ENCODE peak calls at places on chromosomes 11 and 22, in five cellular contexts. H is colonic mucosa, F is gastrocnemius medialis, L is HL-60, E is left ventricle myocardium inferior. N is an unnamed sample.

GRCh38 chr22:20483771-20484170 is 11.8 kb downstream of the KLHL22 start:
- DNase-seq in L (no peak), F (no peak), E (no peak), H (no peak), N (no peak)

GRCh38 chr11:23314162-23314561 is 453.9 kb upstream of the CCDC179 start:
- DNase-seq in H (no peak), L (no peak), F (no peak), E (no peak), N (peak; percentile 2)

GRCh38 chr11:45400594-45400993 is 114.5 kb upstream of the SYT13 start:
- DNase-seq in E (no peak), F (no peak), H (no peak), L (no peak), N (peak; percentile 89)

GRCh38 chr22:36568846-36569245 is 39.9 kb upstream of the EIF3D start:
- DNase-seq in H (no peak), L (no peak), E (no peak), F (no peak), N (no peak)

GRCh38 chr11:44936527-44936926 is 14.2 kb downstream of the TP53I11 start:
- DNase-seq in E (peak; percentile 81), L (peak; percentile 82), F (peak; percentile 39), H (peak; percentile 86), N (peak; percentile 86)

GRCh38 chr11:87628161-87628560 is 547.1 kb downstream of the RAB38 start:
- DNase-seq in F (no peak), E (no peak), L (no peak), H (no peak), N (no peak)

GRCh38 chr11:63667993-63668392 is 3.2 kb downstream of the ATL3 start:
- DNase-seq in E (no peak), L (no peak), F (no peak), H (no peak), N (peak; percentile 87)

GRCh38 chr11:131683131-131683530 is 312.7 kb downstream of the NTM start:
- DNase-seq in E (no peak), L (no peak), H (no peak), F (no peak), N (no peak)

GRCh38 chr22:22057617-22058378 is 75.2 kb upstream of the TOP3B start:
- DNase-seq in L (no peak), E (no peak), F (no peak), H (no peak), N (no peak)

GRCh38 chr11:86068138-86068861 is 584 bp downstream of the PICALM start:
- DNase-seq in F (peak; percentile 36), L (peak; percentile 46), H (peak; percentile 62), E (peak; percentile 31), N (peak; percentile 50)

GRCh38 chr11:118615282-118615979 is 8.0 kb downstream of the PHLDB1 start:
- DNase-seq in L (no peak), E (no peak), F (no peak), H (no peak), N (no peak)

GRCh38 chr11:75813622-75814039 is 1.4 kb upstream of the UVRAG start:
- DNase-seq in E (no peak), F (no peak), H (no peak), L (no peak), N (peak; percentile 90)

GRCh38 chr22:49203863-49204598 is 623.6 kb downstream of the BRD1 start:
- DNase-seq in H (no peak), E (no peak), L (no peak), F (no peak), N (no peak)

GRCh38 chr11:128496684-128497056 is 90.7 kb downstream of the ETS1 start:
- DNase-seq in F (peak; percentile 60), H (no peak), E (no peak), L (no peak), N (no peak)

GRCh38 chr11:10515418-10515817 is 25.6 kb downstream of the RNF141 start:
- DNase-seq in L (no peak), F (no peak), E (no peak), H (no peak), N (no peak)

GRCh38 chr11:3368199-3368598 is 10.7 kb downstream of the ZNF195 start:
- DNase-seq in H (no peak), E (no peak), F (no peak), L (no peak), N (no peak)

GRCh38 chr11:2196970-2197770 is 25.6 kb upstream of the TH start:
- DNase-seq in L (peak; percentile 74), E (peak; percentile 68), F (peak; percentile 13), H (peak; percentile 76), N (peak; percentile 70)

GRCh38 chr22:48588151-48588880 is 1239.4 kb downstream of the BRD1 start:
- DNase-seq in L (no peak), E (no peak), F (no peak), H (no peak), N (no peak)

GRCh38 chr11:36109850-36110606 is 166.2 kb downstream of the LDLRAD3 start:
- DNase-seq in E (no peak), F (no peak), H (no peak), L (no peak), N (peak; percentile 74)

GRCh38 chr11:22624742-22625447 is 728 bp downstream of the FANCF start:
- DNase-seq in F (peak; percentile 29), H (peak; percentile 76), E (peak; percentile 56), L (peak; percentile 70), N (peak; percentile 64)

GRCh38 chr11:35487532-35488078 is 37.8 kb downstream of the PAMR1 start:
- DNase-seq in F (no peak), E (no peak), L (no peak), H (peak; percentile 36), N (peak; percentile 80)

GRCh38 chr22:20905415-20906386 is 11.5 kb upstream of the CRKL start:
- DNase-seq in H (no peak), L (peak; percentile 49), E (no peak), F (no peak), N (peak; percentile 48)

GRCh38 chr11:128716661-128717210 is 22.9 kb downstream of the FLI1 start:
- DNase-seq in F (no peak), E (no peak), H (no peak), L (peak; percentile 53), N (peak; percentile 52)

GRCh38 chr11:77656362-77656761 is 18.8 kb upstream of the CLNS1A start:
- DNase-seq in F (no peak), H (no peak), E (no peak), L (no peak), N (no peak)

GRCh38 chr22:35928273-35928798 is 100.3 kb downstream of the RBFOX2 start:
- DNase-seq in F (no peak), H (no peak), E (no peak), L (no peak), N (no peak)

GRCh38 chr11:134020598-134020997 is 48.3 kb upstream of the JAM3 start:
- DNase-seq in E (no peak), H (no peak), F (no peak), L (no peak), N (no peak)

GRCh38 chr22:32542332-32543019 is 67.9 kb downstream of the FBXO7 start:
- DNase-seq in L (no peak), F (peak; percentile 55), H (no peak), E (peak; percentile 85), N (no peak)

GRCh38 chr11:81596709-81597108 is 1137.0 kb downstream of the FAM181B start:
- DNase-seq in F (no peak), H (no peak), E (no peak), L (no peak), N (no peak)

GRCh38 chr22:23845661-23846469 is 7.1 kb upstream of the DERL3 start:
- DNase-seq in L (no peak), E (no peak), F (no peak), H (no peak), N (no peak)

GRCh38 chr11:131824766-131825165 is 454.4 kb downstream of the NTM start:
- DNase-seq in H (no peak), L (peak; percentile 28), E (no peak), F (no peak), N (peak; percentile 87)

GRCh38 chr22:25038771-25039170 is 86.3 kb downstream of the KIAA1671 start:
- DNase-seq in H (no peak), L (no peak), F (no peak), E (no peak), N (no peak)

GRCh38 chr11:86360775-86361395 is 13.8 kb upstream of the CCDC81 start:
- DNase-seq in H (no peak), L (no peak), F (no peak), E (no peak), N (peak; percentile 72)

DNA sequence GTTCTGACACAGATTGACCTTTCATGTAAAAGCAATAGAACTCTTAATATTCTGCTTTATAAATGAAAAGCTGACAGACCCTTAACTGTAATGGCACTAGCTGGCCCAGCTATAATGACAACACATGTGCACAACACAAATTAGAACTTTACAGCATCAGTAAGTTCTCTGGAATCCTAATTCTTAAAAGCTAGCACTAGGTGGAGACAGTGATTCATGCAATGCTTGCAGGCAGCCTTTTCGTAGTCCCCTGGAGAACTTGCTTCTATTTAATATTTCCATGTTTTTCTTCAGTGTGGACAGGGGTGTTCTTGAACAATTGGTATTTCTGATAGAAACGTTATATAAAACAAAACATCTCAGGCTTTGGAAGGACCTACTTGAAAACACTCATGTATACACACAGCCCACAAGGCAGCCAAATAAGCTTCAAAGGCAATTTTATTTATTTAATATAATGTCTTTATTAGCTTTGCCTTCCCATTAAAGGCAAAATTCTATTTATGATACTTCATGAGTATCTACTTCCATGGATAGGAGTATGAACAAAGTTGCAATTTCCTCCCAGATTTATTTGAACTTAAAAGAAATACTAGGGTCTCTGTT is 374.3 kb upstream of the MPPED2 start:
- DNase-seq in E (no peak), L (no peak), F (no peak), H (no peak), N (peak; percentile 72)
- TF ChIP-seq CTCF in E (peak; percentile 54), L (peak; percentile 24), F (no peak), H (peak; percentile 35), N (peak; percentile 57)

DNA sequence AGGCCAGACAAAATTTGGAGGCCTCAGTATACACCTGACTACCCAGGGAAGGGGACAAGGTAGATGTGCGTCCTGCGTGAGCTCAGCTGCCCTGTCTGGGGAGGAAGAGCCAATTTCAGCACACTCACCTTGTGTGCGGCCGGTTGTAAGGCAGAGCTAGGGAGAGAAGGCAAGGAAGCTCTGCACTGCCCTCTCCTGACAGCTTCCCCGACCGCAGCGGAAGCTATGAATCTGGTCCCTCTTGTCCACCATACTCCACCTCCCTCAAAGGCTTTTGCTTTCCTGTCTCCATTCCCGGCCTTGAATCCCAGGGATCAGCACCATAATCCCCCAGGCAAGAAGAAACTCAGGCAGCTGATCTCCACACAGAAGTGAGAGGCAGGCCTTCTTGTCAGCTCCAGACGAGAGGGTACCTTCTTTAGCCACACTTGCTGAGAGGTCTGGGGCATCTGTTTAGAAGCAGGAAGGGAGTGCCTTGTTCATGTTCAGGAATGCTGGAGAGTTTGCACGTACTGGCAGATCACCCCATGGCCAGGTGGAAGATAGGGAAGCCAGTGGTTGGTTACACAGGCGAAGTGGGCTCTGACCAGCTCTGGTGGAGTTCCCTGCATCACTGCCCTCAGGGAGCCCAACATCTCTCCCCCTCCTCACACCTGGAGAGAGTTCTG is 62.5 kb downstream of the FEZ1 start:
- DNase-seq in L (peak; percentile 44), E (peak; percentile 36), H (no peak), F (no peak), N (peak; percentile 68)
- TF ChIP-seq CTCF in L (peak; percentile 50), E (peak; percentile 71), H (no peak), F (peak; percentile 28), N (peak; percentile 74)

GRCh38 chr11:30230714-30231113 is at the start of gene FSHB:
- DNase-seq in E (no peak), L (no peak), H (no peak), F (no peak), N (no peak)

GRCh38 chr11:30228323-30228884 is 2.4 kb upstream of the FSHB start:
- DNase-seq in F (no peak), E (no peak), H (no peak), L (no peak), N (no peak)

GRCh38 chr11:30225642-30226041 is 5.2 kb upstream of the FSHB start:
- DNase-seq in H (no peak), F (no peak), L (no peak), E (no peak), N (no peak)
- TF ChIP-seq CTCF in H (no peak), F (no peak), L (no peak), E (no peak), N (no peak)

GRCh38 chr22:17205432-17205831 is 13.8 kb downstream of the ADA2 start:
- DNase-seq in E (no peak), L (peak; percentile 14), F (no peak), H (no peak), N (no peak)
- TF ChIP-seq CTCF in E (no peak), L (no peak), F (no peak), H (no peak), N (no peak)